ENCODE peak calls at places on chromosome 7, in ten cellular contexts. One of them, this sample, is unnamed.

GRCh38 chr7:36677769-36678435 is 46.4 kb downstream of the AOAH start:
- DNase-seq in Caki2: no peak
- DNase-seq in HEK293T: no peak
- DNase-seq in transverse colon: no peak
- DNase-seq in GM06990: no peak
- DNase-seq in T-helper 2 cell: no peak
- DNase-seq in effector CD4-positive, alpha-beta T cell: no peak
- DNase-seq in right lobe of liver: no peak
- DNase-seq in dermis blood vessel endothelial cell: no peak
- DNase-seq in endothelial cell: no peak
- DNase-seq in this sample: no peak

GRCh38 chr7:158409120-158409519 is 178.5 kb downstream of the PTPRN2 start:
- DNase-seq in Caki2: no peak
- DNase-seq in HEK293T: no peak
- DNase-seq in transverse colon: no peak
- DNase-seq in GM06990: no peak
- DNase-seq in T-helper 2 cell: no peak
- DNase-seq in effector CD4-positive, alpha-beta T cell: no peak
- DNase-seq in right lobe of liver: no peak
- DNase-seq in dermis blood vessel endothelial cell: no peak
- DNase-seq in endothelial cell: no peak
- DNase-seq in this sample: no peak

GRCh38 chr7:46385662-46386309 is 464.7 kb upstream of the IGFBP3 start:
- DNase-seq in Caki2: peak; percentile 47
- DNase-seq in HEK293T: no peak
- DNase-seq in transverse colon: no peak
- DNase-seq in GM06990: no peak
- DNase-seq in T-helper 2 cell: no peak
- DNase-seq in effector CD4-positive, alpha-beta T cell: no peak
- DNase-seq in right lobe of liver: no peak
- DNase-seq in dermis blood vessel endothelial cell: no peak
- DNase-seq in endothelial cell: no peak
- DNase-seq in this sample: no peak

GRCh38 chr7:133253522-133253882 is 624 bp downstream of the EXOC4 start:
- DNase-seq in Caki2: no peak
- DNase-seq in HEK293T: no peak
- DNase-seq in transverse colon: peak; percentile 13
- DNase-seq in GM06990: peak; percentile 1
- DNase-seq in T-helper 2 cell: peak; percentile 21
- DNase-seq in effector CD4-positive, alpha-beta T cell: no peak
- DNase-seq in right lobe of liver: no peak
- DNase-seq in dermis blood vessel endothelial cell: peak; percentile 44
- DNase-seq in endothelial cell: peak; percentile 5
- DNase-seq in this sample: no peak

GRCh38 chr7:80427218-80427617 is 84.6 kb downstream of the GNAT3 start:
- DNase-seq in Caki2: no peak
- DNase-seq in HEK293T: no peak
- DNase-seq in transverse colon: no peak
- DNase-seq in GM06990: no peak
- DNase-seq in T-helper 2 cell: no peak
- DNase-seq in effector CD4-positive, alpha-beta T cell: no peak
- DNase-seq in right lobe of liver: no peak
- DNase-seq in dermis blood vessel endothelial cell: no peak
- DNase-seq in endothelial cell: no peak
- DNase-seq in this sample: no peak

GRCh38 chr7:41870017-41870416 is 167.1 kb upstream of the INHBA start:
- DNase-seq in Caki2: no peak
- DNase-seq in HEK293T: no peak
- DNase-seq in transverse colon: no peak
- DNase-seq in GM06990: no peak
- DNase-seq in T-helper 2 cell: no peak
- DNase-seq in effector CD4-positive, alpha-beta T cell: no peak
- DNase-seq in right lobe of liver: no peak
- DNase-seq in dermis blood vessel endothelial cell: no peak
- DNase-seq in endothelial cell: no peak
- DNase-seq in this sample: no peak

GRCh38 chr7:78039791-78040776 is 241.5 kb downstream of the PHTF2 start:
- DNase-seq in Caki2: no peak
- DNase-seq in HEK293T: peak; percentile 80
- DNase-seq in transverse colon: peak; percentile 23
- DNase-seq in GM06990: peak; percentile 60
- DNase-seq in T-helper 2 cell: peak; percentile 23
- DNase-seq in effector CD4-positive, alpha-beta T cell: peak; percentile 25
- DNase-seq in right lobe of liver: no peak
- DNase-seq in dermis blood vessel endothelial cell: peak; percentile 57
- DNase-seq in endothelial cell: peak; percentile 63
- DNase-seq in this sample: peak; percentile 12

GRCh38 chr7:22983257-22983855 is 30.6 kb downstream of the HYCC1 start:
- DNase-seq in Caki2: no peak
- DNase-seq in HEK293T: no peak
- DNase-seq in transverse colon: no peak
- DNase-seq in GM06990: no peak
- DNase-seq in T-helper 2 cell: no peak
- DNase-seq in effector CD4-positive, alpha-beta T cell: no peak
- DNase-seq in right lobe of liver: no peak
- DNase-seq in dermis blood vessel endothelial cell: no peak
- DNase-seq in endothelial cell: no peak
- DNase-seq in this sample: no peak

GRCh38 chr7:90455163-90456030 is 14.0 kb upstream of the PTTG1IP2 start:
- DNase-seq in Caki2: peak; percentile 37
- DNase-seq in HEK293T: peak; percentile 49
- DNase-seq in transverse colon: no peak
- DNase-seq in GM06990: peak; percentile 7
- DNase-seq in T-helper 2 cell: no peak
- DNase-seq in effector CD4-positive, alpha-beta T cell: no peak
- DNase-seq in right lobe of liver: no peak
- DNase-seq in dermis blood vessel endothelial cell: peak; percentile 63
- DNase-seq in endothelial cell: no peak
- DNase-seq in this sample: peak; percentile 19

GRCh38 chr7:87600130-87601124 is at the start of gene ABCB1:
- DNase-seq in Caki2: peak; percentile 71
- DNase-seq in HEK293T: peak; percentile 74
- DNase-seq in transverse colon: peak; percentile 75
- DNase-seq in GM06990: peak; percentile 33
- DNase-seq in T-helper 2 cell: peak; percentile 47
- DNase-seq in effector CD4-positive, alpha-beta T cell: peak; percentile 14
- DNase-seq in right lobe of liver: peak; percentile 91
- DNase-seq in dermis blood vessel endothelial cell: peak; percentile 86
- DNase-seq in endothelial cell: peak; percentile 40
- DNase-seq in this sample: no peak

GRCh38 chr7:131544021-131544420 is 12.4 kb downstream of the PODXL start:
- DNase-seq in Caki2: no peak
- DNase-seq in HEK293T: no peak
- DNase-seq in transverse colon: no peak
- DNase-seq in GM06990: no peak
- DNase-seq in T-helper 2 cell: no peak
- DNase-seq in effector CD4-positive, alpha-beta T cell: no peak
- DNase-seq in right lobe of liver: no peak
- DNase-seq in dermis blood vessel endothelial cell: no peak
- DNase-seq in endothelial cell: no peak
- DNase-seq in this sample: no peak

GRCh38 chr7:104395162-104395561 is 66.8 kb downstream of the LHFPL3 start:
- DNase-seq in Caki2: no peak
- DNase-seq in HEK293T: no peak
- DNase-seq in transverse colon: no peak
- DNase-seq in GM06990: no peak
- DNase-seq in T-helper 2 cell: no peak
- DNase-seq in effector CD4-positive, alpha-beta T cell: no peak
- DNase-seq in right lobe of liver: no peak
- DNase-seq in dermis blood vessel endothelial cell: no peak
- DNase-seq in endothelial cell: no peak
- DNase-seq in this sample: no peak

GRCh38 chr7:139958599-139959380 is 104.0 kb downstream of the PARP12 start:
- DNase-seq in Caki2: no peak
- DNase-seq in HEK293T: no peak
- DNase-seq in transverse colon: no peak
- DNase-seq in GM06990: no peak
- DNase-seq in T-helper 2 cell: no peak
- DNase-seq in effector CD4-positive, alpha-beta T cell: no peak
- DNase-seq in right lobe of liver: no peak
- DNase-seq in dermis blood vessel endothelial cell: no peak
- DNase-seq in endothelial cell: no peak
- DNase-seq in this sample: no peak

GRCh38 chr7:16083931-16084330 is 337.4 kb downstream of the CRPPA start:
- DNase-seq in Caki2: peak; percentile 32
- DNase-seq in HEK293T: no peak
- DNase-seq in transverse colon: no peak
- DNase-seq in GM06990: no peak
- DNase-seq in T-helper 2 cell: no peak
- DNase-seq in effector CD4-positive, alpha-beta T cell: no peak
- DNase-seq in right lobe of liver: no peak
- DNase-seq in dermis blood vessel endothelial cell: peak; percentile 88
- DNase-seq in endothelial cell: no peak
- DNase-seq in this sample: no peak

GRCh38 chr7:92650391-92650790 is 60.2 kb upstream of the FAM133B start:
- DNase-seq in Caki2: no peak
- DNase-seq in HEK293T: no peak
- DNase-seq in transverse colon: no peak
- DNase-seq in GM06990: no peak
- DNase-seq in T-helper 2 cell: no peak
- DNase-seq in effector CD4-positive, alpha-beta T cell: no peak
- DNase-seq in right lobe of liver: no peak
- DNase-seq in dermis blood vessel endothelial cell: no peak
- DNase-seq in endothelial cell: no peak
- DNase-seq in this sample: no peak